ENCODE peak calls at places on chromosomes 13 and 19, in seven cellular contexts. D is K562, E is H1, B is SK-N-SH, Q is GM12878, N is GM12891, I is HepG2. Z is an unnamed sample.

GRCh38 chr19:17555929-17556813 is 722 bp downstream of the COLGALT1 start:
- DNase-seq in Q (no peak), B (peak), N (no peak), I (no peak), D (peak), E (no peak), Z (no peak)

GRCh38 chr19:48239582-48240141 is 16.1 kb downstream of the CARD8 start:
- DNase-seq in Q (no peak), B (no peak), N (no peak), I (no peak), D (no peak), E (no peak), Z (no peak)

GRCh38 chr13:42272115-42272756 is at the start of gene AKAP11:
- DNase-seq in I (peak), B (no peak), N (no peak), E (no peak), D (no peak), Q (no peak), Z (peak)

GRCh38 chr19:40466219-40467006 is at the start of gene SPTBN4:
- DNase-seq in E (no peak), N (no peak), I (no peak), B (no peak), Q (peak), D (no peak), Z (no peak)

GRCh38 chr19:48480151-48480475 is 10.9 kb downstream of the CYTH2 start:
- DNase-seq in Q (no peak), B (no peak), I (no peak), D (no peak), E (no peak), N (no peak), Z (no peak)

GRCh38 chr13:51221674-51222509 is at the start of gene FAM124A:
- DNase-seq in N (peak), Q (no peak), B (peak), I (no peak), E (no peak), D (peak), Z (peak)

GRCh38 chr19:1063909-1064660 is 2.9 kb upstream of the ARHGAP45 start:
- DNase-seq in Q (no peak), B (no peak), E (no peak), I (no peak), D (peak), N (no peak), Z (no peak)

GRCh38 chr13:73535341-73535740 is 476.5 kb downstream of the KLF5 start:
- DNase-seq in I (no peak), Q (no peak), D (no peak), E (no peak), B (no peak), N (no peak), Z (no peak)

GRCh38 chr13:42152495-42152894 is 104.0 kb downstream of the DGKH start:
- DNase-seq in E (no peak), D (no peak), B (no peak), I (no peak), N (no peak), Q (no peak), Z (no peak)

GRCh38 chr13:83414393-83414792 is 467.9 kb downstream of the SLITRK1 start:
- DNase-seq in D (no peak), B (no peak), N (no peak), E (no peak), I (no peak), Q (no peak), Z (no peak)

GRCh38 chr19:44875666-44876418 is 15.2 kb upstream of the TOMM40 start:
- DNase-seq in B (no peak), N (no peak), I (no peak), D (no peak), Q (no peak), E (no peak), Z (no peak)

GRCh38 chr19:14519860-14520407 is 1.7 kb upstream of the DNAJB1 start:
- DNase-seq in B (no peak), N (no peak), E (no peak), I (peak), D (no peak), Q (no peak), Z (no peak)

GRCh38 chr13:48782429-48782840 is 128.7 kb downstream of the CYSLTR2 start:
- DNase-seq in N (no peak), E (no peak), Q (no peak), B (no peak), I (peak), D (no peak), Z (no peak)

GRCh38 chr19:4800591-4801081 is 9.1 kb downstream of the FEM1A start:
- DNase-seq in I (no peak), Q (no peak), B (no peak), E (no peak), N (no peak), D (no peak), Z (no peak)

GRCh38 chr13:79525458-79525857 is 44.5 kb downstream of the NDFIP2 start:
- DNase-seq in E (no peak), B (no peak), Q (no peak), I (peak), N (no peak), D (no peak), Z (no peak)

DNA sequence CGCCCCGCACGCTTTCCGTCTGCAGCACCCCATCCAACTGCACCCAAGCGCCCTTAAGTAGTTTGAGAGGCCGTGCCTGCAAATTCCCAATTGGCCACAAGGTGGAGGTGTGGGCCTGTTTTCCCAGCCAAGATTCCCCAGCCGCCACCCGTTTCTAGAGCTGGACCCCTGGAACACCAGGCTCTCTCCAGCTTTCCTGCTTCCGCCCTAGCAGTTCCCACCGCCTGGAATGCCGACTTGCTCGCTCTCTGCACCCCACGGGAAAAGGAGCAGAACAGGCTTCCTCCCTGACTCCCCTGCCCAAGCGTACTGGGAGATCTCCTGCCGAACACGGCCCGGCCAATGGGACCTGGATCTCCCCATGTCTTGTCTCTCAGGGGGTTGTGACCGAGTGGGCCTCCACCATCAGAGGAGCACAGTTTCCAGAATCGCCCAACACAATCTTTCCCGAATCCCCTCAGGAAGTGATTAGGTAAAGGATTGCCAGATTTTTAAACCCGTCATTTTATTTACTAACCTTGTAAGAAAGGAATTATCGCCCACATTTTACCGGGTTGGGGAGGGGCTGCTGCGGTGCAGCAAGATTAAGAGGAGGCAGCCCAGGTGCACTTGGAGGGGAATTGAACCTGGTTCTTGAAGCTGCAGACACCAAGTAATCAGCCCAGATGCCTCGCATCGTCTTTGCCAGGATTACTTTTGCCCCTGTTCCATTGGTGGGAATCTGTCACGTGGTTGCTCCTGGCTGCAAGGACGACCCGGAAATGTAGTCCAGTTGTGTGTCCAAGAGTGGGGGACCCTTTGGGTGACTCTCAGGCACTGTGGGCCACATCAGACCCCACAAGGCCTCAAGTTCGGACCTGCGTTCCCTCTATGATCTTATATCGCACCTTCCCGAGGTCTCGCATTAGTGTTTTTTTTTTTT is 3.5 kb upstream of the NAPSA start:
- DNase-seq in D (peak), Q (peak), I (peak), N (peak), B (peak), E (no peak), Z (no peak)
- TF ChIP-seq TAF1 in D (peak), Q (peak), I (no peak), N (peak), B (no peak), E (peak), Z (peak)

DNA sequence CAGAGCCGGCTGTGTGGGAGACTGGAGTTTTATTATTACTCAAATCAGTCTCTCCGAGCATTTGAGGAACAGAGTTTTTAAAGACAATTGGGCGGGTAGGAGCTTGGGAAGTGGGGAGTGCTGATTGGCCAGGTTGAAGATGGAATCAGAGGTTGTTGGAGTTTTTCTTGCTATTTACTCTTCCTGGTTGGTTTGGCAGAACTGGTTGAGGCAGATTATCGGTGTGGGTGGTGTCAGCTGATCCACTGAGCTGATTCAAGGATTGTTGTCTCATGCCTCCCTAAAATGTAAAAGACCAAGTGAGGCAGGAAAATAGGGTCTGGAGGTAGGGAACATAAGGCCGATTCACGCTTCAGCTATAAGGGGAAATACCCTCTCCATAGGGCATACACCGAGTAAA is 1.3 kb upstream of the TDRD12 start:
- DNase-seq in E (no peak), D (no peak), B (no peak), Q (no peak), I (no peak), N (no peak), Z (no peak)
- TF ChIP-seq TAF1 in E (no peak), D (no peak), B (no peak), Q (no peak), I (no peak), N (no peak), Z (no peak)

GRCh38 chr13:99278199-99278598 is 20.0 kb upstream of the GPR18 start:
- DNase-seq in E (no peak), N (no peak), Q (no peak), D (no peak), I (no peak), B (no peak), Z (no peak)
- TF ChIP-seq TAF1 in E (no peak), N (no peak), Q (no peak), D (no peak), I (no peak), B (no peak), Z (no peak)

GRCh38 chr13:100646030-100646673 is 28.4 kb downstream of the TMTC4 start:
- DNase-seq in N (no peak), E (no peak), D (peak), I (peak), B (peak), Q (no peak), Z (no peak)
- TF ChIP-seq TAF1 in N (no peak), E (no peak), D (no peak), I (no peak), B (no peak), Q (no peak), Z (no peak)

DNA sequence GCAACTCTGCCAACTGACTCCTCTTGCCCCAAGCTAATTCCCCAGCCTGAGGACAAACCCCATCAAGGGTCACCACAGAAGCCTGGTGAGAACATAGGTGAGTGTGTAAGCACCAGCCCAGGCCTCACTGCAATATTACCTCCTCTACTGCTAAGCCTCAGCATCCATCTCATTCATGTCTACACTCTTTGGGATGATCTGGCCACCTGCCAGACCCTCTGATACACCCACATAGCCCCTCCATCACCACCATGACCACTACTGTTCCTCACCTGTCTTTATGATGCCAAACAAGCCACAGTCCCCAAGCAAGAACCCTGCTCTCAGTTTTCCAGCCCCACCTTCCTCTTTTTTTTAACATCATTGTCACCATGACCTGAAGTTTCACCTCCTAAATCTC is 2.3 kb downstream of the ZNF792 start:
- DNase-seq in D (no peak), E (no peak), I (no peak), B (no peak), N (no peak), Q (no peak), Z (no peak)
- TF ChIP-seq TAF1 in D (no peak), E (no peak), I (no peak), B (no peak), N (no peak), Q (no peak), Z (no peak)

GRCh38 chr13:62014299-62014698 is 598.6 kb upstream of the PCDH20 start:
- DNase-seq in N (no peak), E (no peak), Q (no peak), B (peak), I (peak), D (no peak), Z (no peak)
- TF ChIP-seq TAF1 in N (no peak), E (no peak), Q (no peak), B (no peak), I (no peak), D (no peak), Z (no peak)